ENCODE peak calls at places on chromosomes 7 and 10, in eight cellular contexts. S, G, Y, N, E, V, C and M are unnamed samples.
A peak's percentile ranks its signal among the peaks of the same experiment; 100 is the strongest.

GRCh38 chr7:32533313-32534024 is 38.2 kb downstream of the AVL9 start:
- DNase-seq in S (no peak), G (no peak), Y (no peak), N (no peak), E (no peak), V (no peak), C (no peak), M (no peak)

GRCh38 chr7:38978474-38978873 is 765 bp downstream of the POU6F2 start:
- DNase-seq in S (no peak), G (no peak), Y (no peak), N (no peak), E (no peak), V (no peak), C (no peak), M (no peak)

GRCh38 chr10:43852141-43852540 is 203.5 kb upstream of the ZNF32 start:
- DNase-seq in S (no peak), G (no peak), Y (no peak), N (no peak), E (no peak), V (no peak), C (peak; percentile 34), M (no peak)

GRCh38 chr10:106577266-106577665 is 587.2 kb downstream of the SORCS1 start:
- DNase-seq in S (peak; percentile 95), G (no peak), Y (no peak), N (no peak), E (no peak), V (no peak), C (no peak), M (no peak)

GRCh38 chr10:119217937-119218579 is 10.7 kb downstream of the GRK5 start:
- DNase-seq in S (no peak), G (no peak), Y (peak; percentile 35), N (no peak), E (no peak), V (no peak), C (no peak), M (no peak)

GRCh38 chr10:49164587-49165188 is 23.5 kb downstream of the TMEM273 start:
- DNase-seq in S (no peak), G (peak; percentile 39), Y (peak; percentile 75), N (no peak), E (no peak), V (no peak), C (peak; percentile 67), M (peak; percentile 41)

GRCh38 chr7:45922810-45923209 is 1.7 kb upstream of the IGFBP3 start:
- DNase-seq in S (peak; percentile 28), G (no peak), Y (peak; percentile 21), N (no peak), E (no peak), V (no peak), C (no peak), M (no peak)

GRCh38 chr10:17782921-17783665 is 26.1 kb upstream of the MRC1 start:
- DNase-seq in S (peak; percentile 65), G (no peak), Y (no peak), N (peak; percentile 56), E (no peak), V (no peak), C (no peak), M (no peak)

GRCh38 chr10:62735464-62736188 is 68.9 kb upstream of the ADO start:
- DNase-seq in S (peak; percentile 30), G (no peak), Y (no peak), N (no peak), E (no peak), V (no peak), C (no peak), M (no peak)

GRCh38 chr10:74754397-74754796 is 72.0 kb upstream of the KAT6B start:
- DNase-seq in S (no peak), G (no peak), Y (no peak), N (no peak), E (no peak), V (no peak), C (no peak), M (no peak)

GRCh38 chr7:252981-253380 is 37.0 kb upstream of the FOXL3 start:
- DNase-seq in S (no peak), G (no peak), Y (no peak), N (no peak), E (no peak), V (no peak), C (no peak), M (no peak)

GRCh38 chr7:50467817-50468610 is 17.9 kb upstream of the FIGNL1 start:
- DNase-seq in S (peak; percentile 77), G (peak; percentile 80), Y (peak; percentile 82), N (peak; percentile 87), E (peak; percentile 24), V (peak; percentile 85), C (peak; percentile 75), M (peak; percentile 63)

GRCh38 chr10:24665001-24665400 is 58.7 kb downstream of the ARHGAP21 start:
- DNase-seq in S (no peak), G (no peak), Y (no peak), N (no peak), E (no peak), V (no peak), C (no peak), M (no peak)

GRCh38 chr10:4316166-4316810 is 509.7 kb upstream of the AKR1E2 start:
- DNase-seq in S (peak; percentile 29), G (peak; percentile 5), Y (no peak), N (no peak), E (peak; percentile 4), V (no peak), C (no peak), M (no peak)

GRCh38 chr7:159269745-159270144 is 125.1 kb upstream of the VIPR2 start:
- DNase-seq in S (no peak), G (no peak), Y (no peak), N (no peak), E (no peak), V (no peak), C (no peak), M (no peak)

GRCh38 chr7:86747698-86748097 is 104.0 kb downstream of the GRM3 start:
- DNase-seq in S (no peak), G (no peak), Y (no peak), N (no peak), E (no peak), V (no peak), C (no peak), M (no peak)

GRCh38 chr10:46240684-46241565 is 45.9 kb upstream of the ANTXRL start:
- DNase-seq in S (no peak), G (no peak), Y (no peak), N (peak; percentile 17), E (no peak), V (peak; percentile 31), C (no peak), M (peak; percentile 3)

GRCh38 chr10:29723704-29724103 is 88.9 kb upstream of the SVIL start:
- DNase-seq in S (no peak), G (no peak), Y (no peak), N (no peak), E (no peak), V (no peak), C (peak; percentile 33), M (no peak)

GRCh38 chr10:101901340-101901739 is 57.7 kb upstream of the KCNIP2 start:
- DNase-seq in S (no peak), G (no peak), Y (no peak), N (no peak), E (no peak), V (no peak), C (no peak), M (no peak)

GRCh38 chr10:14748471-14748870 is 26.2 kb downstream of the FAM107B start:
- DNase-seq in S (no peak), G (no peak), Y (no peak), N (peak; percentile 86), E (no peak), V (no peak), C (no peak), M (no peak)

GRCh38 chr10:78451592-78451991 is 417.9 kb downstream of the RPS24 start:
- DNase-seq in S (no peak), G (no peak), Y (no peak), N (no peak), E (no peak), V (no peak), C (no peak), M (no peak)

GRCh38 chr7:64887756-64888508 is 15.1 kb upstream of the ZNF273 start:
- DNase-seq in S (no peak), G (peak; percentile 13), Y (peak; percentile 41), N (peak; percentile 28), E (no peak), V (peak; percentile 77), C (no peak), M (no peak)
- TF ChIP-seq CTCF in S (peak; percentile 49), G (peak; percentile 56), Y (peak; percentile 52), N (no peak), E (no peak), V (peak; percentile 53), C (no peak), M (peak; percentile 61)

GRCh38 chr10:80075781-80076180 is 2.7 kb upstream of the TMEM254 start:
- DNase-seq in S (peak; percentile 92), G (no peak), Y (no peak), N (no peak), E (no peak), V (no peak), C (no peak), M (no peak)
- TF ChIP-seq CTCF in S (no peak), G (no peak), Y (no peak), N (no peak), E (no peak), V (no peak), C (no peak), M (no peak)

DNA sequence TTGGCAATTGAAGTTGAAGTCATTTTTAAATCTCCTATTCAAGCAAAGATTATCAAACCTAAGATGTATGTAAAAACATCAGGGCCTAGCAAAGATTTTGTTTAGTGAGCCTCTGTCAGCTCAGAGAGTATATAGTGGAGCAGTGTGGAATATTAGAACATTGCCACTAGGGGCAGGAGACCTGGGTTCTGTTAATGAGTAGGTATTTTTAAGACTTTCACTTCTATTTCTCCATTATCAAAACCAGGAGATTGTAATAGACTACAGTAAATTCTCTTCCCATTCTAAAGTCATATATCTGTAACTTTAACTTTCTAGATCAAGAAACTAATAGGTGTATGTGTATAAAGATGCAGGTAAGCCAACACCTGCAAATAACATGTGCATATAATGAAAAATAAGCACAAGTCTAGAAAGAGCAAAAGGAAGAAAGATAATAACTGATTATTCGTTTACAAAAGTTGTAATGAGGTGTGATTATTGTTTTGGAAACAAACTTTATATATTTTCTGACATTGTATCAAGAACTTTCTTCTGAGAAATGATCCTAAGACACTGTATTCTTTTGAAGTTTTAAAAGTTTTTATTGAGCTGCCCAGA is 64.4 kb downstream of the KCND2 start:
- DNase-seq in S (peak; percentile 33), G (no peak), Y (peak; percentile 35), N (no peak), E (no peak), V (no peak), C (no peak), M (no peak)
- TF ChIP-seq CTCF in S (peak; percentile 68), G (peak; percentile 74), Y (peak; percentile 51), N (no peak), E (peak; percentile 55), V (peak; percentile 47), C (peak; percentile 40), M (peak; percentile 68)

DNA sequence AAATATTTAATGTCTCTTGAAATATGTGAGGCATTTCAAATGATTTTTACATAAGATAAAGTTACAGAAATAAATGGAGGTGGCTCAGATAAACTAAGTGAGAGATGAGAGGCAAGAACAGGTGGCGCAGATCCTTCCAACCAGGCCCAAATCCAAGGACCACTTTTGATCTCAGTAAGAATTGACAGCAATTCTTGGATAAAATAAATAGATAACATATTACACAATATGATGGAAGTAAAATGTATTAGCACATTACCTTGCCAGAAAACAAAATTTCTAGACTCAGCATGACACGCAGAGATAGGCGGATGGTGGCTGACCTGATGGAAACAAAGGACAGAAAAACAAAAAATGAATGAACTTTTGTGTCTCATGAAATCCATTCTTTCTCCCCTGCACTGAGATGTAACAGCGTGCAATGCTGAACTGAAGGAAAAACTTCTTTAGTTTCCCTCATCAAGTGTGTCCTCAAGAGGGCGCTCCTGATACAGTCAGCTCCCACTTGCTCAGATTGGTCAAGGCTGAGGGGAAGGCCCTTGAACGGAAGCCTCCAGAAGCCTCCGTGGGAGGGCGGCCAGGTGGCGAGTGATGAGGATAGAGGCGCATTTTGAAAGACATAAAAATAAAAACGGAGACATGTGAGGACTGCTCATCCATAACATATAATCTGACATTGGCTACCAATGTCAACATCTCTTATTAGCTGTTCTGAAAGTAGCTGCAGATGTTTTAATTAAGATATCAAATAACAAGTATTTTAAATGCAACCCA is 62.8 kb upstream of the GSDME start:
- DNase-seq in S (peak; percentile 89), G (peak; percentile 83), Y (peak; percentile 87), N (peak; percentile 84), E (peak; percentile 75), V (peak; percentile 81), C (peak; percentile 86), M (peak; percentile 56)
- TF ChIP-seq CTCF in S (peak; percentile 94), G (peak; percentile 89), Y (peak; percentile 93), N (no peak), E (peak; percentile 94), V (peak; percentile 88), C (peak; percentile 65), M (peak; percentile 83)